ENCODE peak calls at places on chromosome 22, in four cellular contexts. Q is uterus, G is AG09309, I is cardiac muscle cell. U is an unnamed sample.

GRCh38 chr22:39101226-39101625 is 4.2 kb downstream of the APOBEC3H start:
- DNase-seq in Q (no peak), G (no peak), I (no peak), U (no peak)

GRCh38 chr22:50282361-50283144 is 12.4 kb upstream of the MAPK11 start:
- DNase-seq in G (no peak), Q (no peak), I (peak; percentile 58), U (peak; percentile 58)

GRCh38 chr22:46122511-46122971 is 27.8 kb upstream of the PPARA start:
- DNase-seq in Q (peak; percentile 74), G (no peak), I (peak; percentile 77), U (peak; percentile 73)

GRCh38 chr22:37283393-37283937 is 1.2 kb downstream of the CYTH4 start:
- DNase-seq in G (no peak), Q (no peak), I (no peak), U (no peak)

GRCh38 chr22:50200333-50201190 is at the start of gene SELENOO:
- DNase-seq in G (peak; percentile 24), Q (peak; percentile 90), I (peak; percentile 92), U (peak; percentile 92)

GRCh38 chr22:45334068-45334467 is 24.3 kb downstream of the FAM118A start:
- DNase-seq in Q (no peak), G (peak; percentile 8), I (no peak), U (peak; percentile 41)

GRCh38 chr22:24147666-24148065 is 33.6 kb upstream of the SUSD2 start:
- DNase-seq in I (no peak), G (no peak), Q (no peak), U (no peak)

GRCh38 chr22:40509401-40510134 is 127.0 kb downstream of the MRTFA start:
- DNase-seq in I (peak; percentile 99), Q (peak; percentile 81), G (peak; percentile 88), U (peak; percentile 100)

GRCh38 chr22:44697423-44698179 is 4.4 kb upstream of the PRR5 start:
- DNase-seq in G (no peak), Q (peak; percentile 76), I (peak; percentile 78), U (peak; percentile 78)

GRCh38 chr22:22721681-22722309 is 77.4 kb downstream of the GGTLC2 start:
- DNase-seq in I (peak; percentile 84), G (no peak), Q (no peak), U (peak; percentile 75)

GRCh38 chr22:29393019-29393608 is 4.7 kb upstream of the AP1B1 start:
- DNase-seq in G (no peak), I (no peak), Q (no peak), U (no peak)

GRCh38 chr22:47297261-47298016 is 535.0 kb downstream of the TBC1D22A start:
- DNase-seq in I (no peak), Q (no peak), G (no peak), U (no peak)

GRCh38 chr22:45268167-45268957 is 16.4 kb upstream of the UPK3A start:
- DNase-seq in G (no peak), I (peak; percentile 21), Q (peak; percentile 40), U (no peak)

GRCh38 chr22:39901519-39902146 is 749 bp downstream of the GRAP2 start:
- DNase-seq in G (no peak), I (no peak), Q (no peak), U (no peak)

GRCh38 chr22:30861688-30862552 is 106.7 kb downstream of the MORC2 start:
- DNase-seq in Q (no peak), G (no peak), I (no peak), U (no peak)

GRCh38 chr22:30864441-30865420 is 103.8 kb downstream of the MORC2 start:
- DNase-seq in I (no peak), Q (no peak), G (no peak), U (no peak)

GRCh38 chr22:30865656-30866055 is 102.9 kb downstream of the MORC2 start:
- DNase-seq in Q (no peak), I (no peak), G (no peak), U (no peak)

GRCh38 chr22:30861131-30861530 is 107.4 kb downstream of the MORC2 start:
- DNase-seq in Q (no peak), G (no peak), I (no peak), U (no peak)

DNA sequence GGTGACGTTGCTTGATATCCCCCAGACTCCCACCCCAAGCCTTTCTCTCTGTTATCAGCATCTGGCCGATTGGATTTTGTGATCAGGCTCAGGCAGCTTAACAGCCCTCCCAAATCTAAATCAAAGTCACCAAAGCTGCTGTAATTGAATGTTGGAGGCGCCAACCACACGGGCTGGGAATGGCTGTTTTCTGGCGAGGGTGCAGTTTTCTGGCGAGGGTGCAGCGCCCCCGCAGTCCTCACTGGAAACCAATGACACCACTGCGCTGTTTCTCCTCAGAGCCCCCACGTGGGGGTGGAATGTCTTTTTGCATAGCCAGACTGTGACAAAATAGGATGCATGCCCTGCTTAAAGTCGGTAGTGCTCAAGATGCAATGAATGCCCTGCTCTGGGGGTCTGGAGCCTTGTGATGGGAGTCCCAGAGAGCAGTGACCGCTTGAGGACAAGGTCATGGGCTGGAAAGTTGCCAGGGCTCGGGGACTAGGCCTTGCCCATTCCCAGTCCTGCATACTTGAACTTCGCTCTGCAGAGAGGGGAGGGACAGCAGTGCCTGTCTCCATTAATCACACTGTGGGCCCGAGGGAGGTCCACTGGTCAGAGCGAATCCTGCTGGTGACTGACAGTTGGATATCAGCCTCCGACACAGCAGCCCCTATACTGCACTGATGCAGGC is 105.3 kb downstream of the MORC2 start:
- DNase-seq in I (peak; percentile 7), Q (no peak), G (no peak), U (peak; percentile 8)
- TF ChIP-seq CTCF in I (peak; percentile 15), Q (no peak), G (no peak), U (no peak)

GRCh38 chr22:31625661-31626426 is 36.2 kb downstream of the PISD start:
- DNase-seq in I (peak; percentile 56), Q (peak; percentile 73), G (no peak), U (peak; percentile 52)
- H3K4me3 ChIP-seq in I (no peak overlapping the region), Q (peak overlapping the region; percentile 27), G (no peak overlapping the region), U (no peak overlapping the region)

DNA sequence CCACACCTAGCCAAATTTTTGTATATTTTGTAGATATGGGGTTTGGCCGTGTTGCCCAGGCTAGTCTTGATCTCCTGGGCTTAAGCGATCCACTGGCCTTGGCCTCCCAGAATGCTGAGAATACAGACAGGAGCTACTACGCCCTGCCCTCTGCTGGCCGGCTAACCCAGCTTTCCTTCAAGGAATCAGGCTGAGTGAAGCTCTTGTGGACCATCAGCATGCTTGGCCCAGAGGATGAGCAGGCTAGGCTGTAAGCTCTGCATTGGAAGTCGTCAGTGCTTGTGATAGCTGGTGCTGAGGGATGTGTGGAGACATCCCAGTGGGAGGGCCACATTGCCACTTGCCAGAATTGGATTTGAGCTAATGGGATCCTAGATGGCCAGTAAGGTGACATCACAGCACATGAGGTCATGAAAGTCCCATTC is 60.6 kb downstream of the MED15 start:
- DNase-seq in I (peak; percentile 61), Q (no peak), G (no peak), U (peak; percentile 58)
- TF ChIP-seq CTCF in I (peak; percentile 52), Q (no peak), G (peak; percentile 70), U (peak; percentile 55)

GRCh38 chr22:17214416-17215043 is 4.7 kb downstream of the ADA2 start:
- DNase-seq in Q (no peak), G (no peak), I (no peak), U (no peak)

GRCh38 chr22:17217179-17217578 is 2.1 kb downstream of the ADA2 start:
- DNase-seq in G (no peak), I (no peak), Q (no peak), U (no peak)

GRCh38 chr22:17213976-17214375 is 5.3 kb downstream of the ADA2 start:
- DNase-seq in I (peak; percentile 75), G (no peak), Q (peak; percentile 30), U (peak; percentile 64)

GRCh38 chr22:17222503-17222902 is 3.3 kb upstream of the ADA2 start:
- DNase-seq in I (no peak), Q (no peak), G (no peak), U (no peak)

GRCh38 chr22:17218341-17218740 is 894 bp downstream of the ADA2 start:
- DNase-seq in G (no peak), I (no peak), Q (no peak), U (no peak)
- H3K4me3 ChIP-seq in G (no peak overlapping the region), I (no peak overlapping the region), Q (no peak overlapping the region), U (no peak overlapping the region)

DNA sequence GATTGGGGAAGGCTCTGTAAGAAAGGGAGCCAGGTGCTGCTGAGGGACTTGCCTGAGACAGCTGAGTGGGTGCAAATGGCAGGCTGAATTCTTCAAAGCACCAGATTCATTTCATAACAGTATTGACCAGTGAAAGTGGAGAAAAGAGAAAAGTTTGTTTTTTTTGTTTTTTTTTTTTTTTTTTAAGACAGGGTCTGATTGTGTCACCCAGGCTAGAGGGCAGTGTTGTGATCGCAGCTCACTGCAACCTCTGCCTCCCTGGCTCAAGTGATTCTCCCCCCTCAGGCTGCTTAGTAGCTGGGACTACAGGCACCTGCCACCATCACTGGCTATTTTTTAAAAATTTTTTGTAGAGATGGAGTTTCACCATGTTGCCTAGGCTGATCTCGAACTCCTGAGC is 494.0 kb downstream of the MIAT start:
- DNase-seq in G (no peak), Q (no peak), I (no peak), U (no peak)
- TF ChIP-seq CTCF in G (no peak), Q (no peak), I (no peak), U (peak; percentile 11)

DNA sequence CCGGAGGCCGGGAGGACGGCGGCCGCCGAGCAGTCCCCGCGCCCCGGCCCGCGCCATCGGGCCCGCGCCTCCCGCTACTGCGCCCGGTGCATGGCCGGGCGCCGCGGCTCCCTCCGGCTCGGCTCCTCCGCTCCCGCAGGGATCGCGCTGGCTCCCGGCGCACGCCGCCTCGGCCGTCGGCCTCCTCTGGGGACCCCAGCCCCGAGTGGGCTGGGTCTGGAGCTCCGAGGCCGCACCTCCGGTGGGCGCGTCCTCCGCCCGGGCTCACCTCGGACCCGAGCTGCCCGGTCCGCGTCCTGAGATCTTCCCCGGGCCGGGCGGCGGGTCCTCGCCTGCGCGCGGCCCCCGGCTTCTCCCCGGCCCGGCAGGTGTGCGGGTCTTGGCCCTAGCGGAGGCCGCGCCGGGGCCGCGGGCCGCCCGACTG is 251 bp downstream of the SHISA8 start:
- DNase-seq in I (no peak), Q (no peak), G (no peak), U (no peak)
- H3K4me3 ChIP-seq in I (peak overlapping the region; percentile 30), Q (peak overlapping the region; percentile 3), G (no peak overlapping the region), U (no peak overlapping the region)

U was measured in cardiac fibroblast.